ENCODE peak calls at places on chromosomes 16 and 17, in ten cellular contexts. One of them, this sample, is unnamed.
A peak's percentile ranks its signal among the peaks of the same experiment; 100 is the strongest.

GRCh38 chr17:18004901-18005305 is 32.2 kb downstream of the DRC3 start:
- DNase-seq in uterus: no peak
- DNase-seq in adrenal gland: no peak
- DNase-seq in ovary: no peak
- DNase-seq in stomach: no peak
- DNase-seq in A549: peak; percentile 80
- DNase-seq in lower leg skin: no peak
- DNase-seq in tibial nerve: no peak
- DNase-seq in IMR-90: no peak
- DNase-seq in right lobe of liver: no peak
- DNase-seq in this sample: no peak

GRCh38 chr17:4942760-4943508 is 2.9 kb downstream of the RNF167 start:
- DNase-seq in uterus: no peak
- DNase-seq in adrenal gland: no peak
- DNase-seq in ovary: no peak
- DNase-seq in stomach: no peak
- DNase-seq in A549: no peak
- DNase-seq in lower leg skin: no peak
- DNase-seq in tibial nerve: no peak
- DNase-seq in IMR-90: no peak
- DNase-seq in right lobe of liver: no peak
- DNase-seq in this sample: no peak

GRCh38 chr17:80441133-80441578 is 26.2 kb downstream of the ENDOV start:
- DNase-seq in uterus: no peak
- DNase-seq in adrenal gland: peak; percentile 61
- DNase-seq in ovary: no peak
- DNase-seq in stomach: no peak
- DNase-seq in A549: peak; percentile 68
- DNase-seq in lower leg skin: no peak
- DNase-seq in tibial nerve: no peak
- DNase-seq in IMR-90: peak; percentile 36
- DNase-seq in right lobe of liver: no peak
- DNase-seq in this sample: peak; percentile 65

GRCh38 chr17:16281351-16281750 is 64.3 kb downstream of the PIGL start:
- DNase-seq in uterus: no peak
- DNase-seq in adrenal gland: no peak
- DNase-seq in ovary: no peak
- DNase-seq in stomach: no peak
- DNase-seq in A549: no peak
- DNase-seq in lower leg skin: no peak
- DNase-seq in tibial nerve: no peak
- DNase-seq in IMR-90: peak; percentile 96
- DNase-seq in right lobe of liver: no peak
- DNase-seq in this sample: no peak

GRCh38 chr17:79747508-79748295 is 17.0 kb downstream of the ENPP7 start:
- DNase-seq in uterus: no peak
- DNase-seq in adrenal gland: no peak
- DNase-seq in ovary: no peak
- DNase-seq in stomach: no peak
- DNase-seq in A549: no peak
- DNase-seq in lower leg skin: no peak
- DNase-seq in tibial nerve: no peak
- DNase-seq in IMR-90: no peak
- DNase-seq in right lobe of liver: no peak
- DNase-seq in this sample: no peak

GRCh38 chr17:11308550-11308949 is 67.5 kb downstream of the SHISA6 start:
- DNase-seq in uterus: no peak
- DNase-seq in adrenal gland: no peak
- DNase-seq in ovary: no peak
- DNase-seq in stomach: no peak
- DNase-seq in A549: no peak
- DNase-seq in lower leg skin: no peak
- DNase-seq in tibial nerve: no peak
- DNase-seq in IMR-90: no peak
- DNase-seq in right lobe of liver: no peak
- DNase-seq in this sample: no peak

GRCh38 chr16:23491490-23492391 is 18.6 kb downstream of the GGA2 start:
- DNase-seq in uterus: no peak
- DNase-seq in adrenal gland: peak; percentile 37
- DNase-seq in ovary: no peak
- DNase-seq in stomach: no peak
- DNase-seq in A549: no peak
- DNase-seq in lower leg skin: no peak
- DNase-seq in tibial nerve: no peak
- DNase-seq in IMR-90: peak; percentile 16
- DNase-seq in right lobe of liver: no peak
- DNase-seq in this sample: peak; percentile 70

GRCh38 chr16:24146523-24146922 is 109.6 kb upstream of the CACNG3 start:
- DNase-seq in uterus: no peak
- DNase-seq in adrenal gland: no peak
- DNase-seq in ovary: no peak
- DNase-seq in stomach: no peak
- DNase-seq in A549: no peak
- DNase-seq in lower leg skin: no peak
- DNase-seq in tibial nerve: no peak
- DNase-seq in IMR-90: no peak
- DNase-seq in right lobe of liver: no peak
- DNase-seq in this sample: no peak

GRCh38 chr17:28230011-28230410 is 89.0 kb upstream of the TMEM97 start:
- DNase-seq in uterus: no peak
- DNase-seq in adrenal gland: peak; percentile 51
- DNase-seq in ovary: no peak
- DNase-seq in stomach: no peak
- DNase-seq in A549: no peak
- DNase-seq in lower leg skin: no peak
- DNase-seq in tibial nerve: no peak
- DNase-seq in IMR-90: no peak
- DNase-seq in right lobe of liver: no peak
- DNase-seq in this sample: no peak

GRCh38 chr17:40596261-40596919 is 31.1 kb upstream of the CCR7 start:
- DNase-seq in uterus: no peak
- DNase-seq in adrenal gland: no peak
- DNase-seq in ovary: no peak
- DNase-seq in stomach: no peak
- DNase-seq in A549: peak; percentile 86
- DNase-seq in lower leg skin: no peak
- DNase-seq in tibial nerve: no peak
- DNase-seq in IMR-90: peak; percentile 10
- DNase-seq in right lobe of liver: no peak
- DNase-seq in this sample: no peak

GRCh38 chr17:78723001-78723796 is 58.9 kb downstream of the CYTH1 start:
- DNase-seq in uterus: peak; percentile 53
- DNase-seq in adrenal gland: peak; percentile 28
- DNase-seq in ovary: peak; percentile 71
- DNase-seq in stomach: no peak
- DNase-seq in A549: no peak
- DNase-seq in lower leg skin: no peak
- DNase-seq in tibial nerve: no peak
- DNase-seq in IMR-90: peak; percentile 45
- DNase-seq in right lobe of liver: no peak
- DNase-seq in this sample: no peak
- TF ChIP-seq POLR2A in uterus: no peak
- TF ChIP-seq POLR2A in adrenal gland: peak; percentile 34
- TF ChIP-seq POLR2A in ovary: no peak
- TF ChIP-seq POLR2A in stomach: no peak
- TF ChIP-seq POLR2A in A549: no peak
- TF ChIP-seq POLR2A in lower leg skin: no peak
- TF ChIP-seq POLR2A in tibial nerve: peak; percentile 49
- TF ChIP-seq POLR2A in IMR-90: no peak
- TF ChIP-seq POLR2A in right lobe of liver: no peak
- TF ChIP-seq POLR2A in this sample: no peak

GRCh38 chr17:82228278-82228841 is 482 bp upstream of the SLC16A3 start:
- DNase-seq in uterus: no peak
- DNase-seq in adrenal gland: no peak
- DNase-seq in ovary: no peak
- DNase-seq in stomach: peak; percentile 72
- DNase-seq in A549: no peak
- DNase-seq in lower leg skin: no peak
- DNase-seq in tibial nerve: no peak
- DNase-seq in IMR-90: no peak
- DNase-seq in right lobe of liver: peak; percentile 75
- DNase-seq in this sample: no peak
- TF ChIP-seq POLR2A in uterus: no peak
- TF ChIP-seq POLR2A in adrenal gland: no peak
- TF ChIP-seq POLR2A in ovary: no peak
- TF ChIP-seq POLR2A in stomach: no peak
- TF ChIP-seq POLR2A in A549: no peak
- TF ChIP-seq POLR2A in lower leg skin: no peak
- TF ChIP-seq POLR2A in tibial nerve: no peak
- TF ChIP-seq POLR2A in IMR-90: no peak
- TF ChIP-seq POLR2A in right lobe of liver: no peak
- TF ChIP-seq POLR2A in this sample: no peak

DNA sequence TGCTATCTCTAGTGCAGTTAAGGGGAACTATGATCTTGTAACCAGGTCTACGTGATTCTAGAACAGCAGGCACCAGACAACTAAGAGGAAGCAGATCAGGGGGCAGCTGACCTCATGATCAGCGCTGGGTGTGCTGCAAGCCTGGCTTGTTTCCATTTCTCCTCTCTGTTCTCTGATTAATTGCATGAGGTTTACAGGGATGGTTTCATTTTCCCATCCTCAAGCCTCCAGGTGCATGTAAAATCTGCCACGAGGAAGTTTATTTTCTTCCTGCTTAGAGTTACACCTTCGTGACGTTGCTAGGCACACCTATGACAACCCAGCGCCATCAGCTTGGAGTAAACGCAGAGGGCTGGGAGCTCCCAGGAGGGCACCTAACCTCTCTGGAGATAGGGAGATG is 4.3 kb upstream of the NUPR1 start:
- DNase-seq in uterus: no peak
- DNase-seq in adrenal gland: peak; percentile 51
- DNase-seq in ovary: no peak
- DNase-seq in stomach: peak; percentile 69
- DNase-seq in A549: no peak
- DNase-seq in lower leg skin: peak; percentile 62
- DNase-seq in tibial nerve: no peak
- DNase-seq in IMR-90: no peak
- DNase-seq in right lobe of liver: peak; percentile 67
- DNase-seq in this sample: no peak
- TF ChIP-seq POLR2A in uterus: no peak
- TF ChIP-seq POLR2A in adrenal gland: no peak
- TF ChIP-seq POLR2A in ovary: no peak
- TF ChIP-seq POLR2A in stomach: no peak
- TF ChIP-seq POLR2A in A549: no peak
- TF ChIP-seq POLR2A in lower leg skin: no peak
- TF ChIP-seq POLR2A in tibial nerve: no peak
- TF ChIP-seq POLR2A in IMR-90: no peak
- TF ChIP-seq POLR2A in right lobe of liver: no peak
- TF ChIP-seq POLR2A in this sample: no peak

GRCh38 chr17:76501018-76501826 is at the start of gene RHBDF2:
- DNase-seq in uterus: peak; percentile 89
- DNase-seq in adrenal gland: peak; percentile 91
- DNase-seq in ovary: peak; percentile 92
- DNase-seq in stomach: peak; percentile 97
- DNase-seq in A549: peak; percentile 97
- DNase-seq in lower leg skin: peak; percentile 86
- DNase-seq in tibial nerve: peak; percentile 77
- DNase-seq in IMR-90: peak; percentile 53
- DNase-seq in right lobe of liver: peak; percentile 95
- DNase-seq in this sample: peak; percentile 90
- TF ChIP-seq POLR2A in uterus: peak; percentile 71
- TF ChIP-seq POLR2A in adrenal gland: peak; percentile 66
- TF ChIP-seq POLR2A in ovary: no peak
- TF ChIP-seq POLR2A in stomach: no peak
- TF ChIP-seq POLR2A in A549: peak; percentile 82
- TF ChIP-seq POLR2A in lower leg skin: no peak
- TF ChIP-seq POLR2A in tibial nerve: peak; percentile 84
- TF ChIP-seq POLR2A in IMR-90: no peak
- TF ChIP-seq POLR2A in right lobe of liver: peak; percentile 94
- TF ChIP-seq POLR2A in this sample: peak; percentile 90

GRCh38 chr17:76383645-76384221 is 676 bp upstream of the SPHK1 start:
- DNase-seq in uterus: peak; percentile 42
- DNase-seq in adrenal gland: peak; percentile 28
- DNase-seq in ovary: peak; percentile 47
- DNase-seq in stomach: peak; percentile 37
- DNase-seq in A549: peak; percentile 88
- DNase-seq in lower leg skin: no peak
- DNase-seq in tibial nerve: peak; percentile 20
- DNase-seq in IMR-90: peak; percentile 53
- DNase-seq in right lobe of liver: no peak
- DNase-seq in this sample: no peak
- TF ChIP-seq POLR2A in uterus: no peak
- TF ChIP-seq POLR2A in adrenal gland: no peak
- TF ChIP-seq POLR2A in ovary: no peak
- TF ChIP-seq POLR2A in stomach: no peak
- TF ChIP-seq POLR2A in A549: no peak
- TF ChIP-seq POLR2A in lower leg skin: no peak
- TF ChIP-seq POLR2A in tibial nerve: no peak
- TF ChIP-seq POLR2A in IMR-90: peak; percentile 82
- TF ChIP-seq POLR2A in right lobe of liver: no peak
- TF ChIP-seq POLR2A in this sample: no peak

DNA sequence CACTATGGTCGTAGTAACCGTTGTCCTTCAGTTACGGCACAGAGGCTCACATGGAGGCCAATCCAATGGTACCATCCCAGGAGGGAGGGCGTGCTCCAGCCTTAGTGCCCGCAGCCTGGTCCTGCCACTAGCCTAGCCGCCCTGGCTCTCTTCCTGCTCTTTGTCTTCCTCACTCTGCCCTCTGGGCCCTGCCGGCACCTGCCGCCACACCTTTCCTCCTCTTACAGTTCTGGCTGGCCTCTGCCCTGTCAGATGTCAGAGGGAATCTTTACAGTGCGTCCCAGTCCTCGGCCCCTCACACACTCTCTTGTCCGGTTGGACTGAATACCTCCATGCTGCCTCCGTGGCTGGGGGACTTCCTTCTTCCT is 23.4 kb downstream of the GINS2 start:
- DNase-seq in uterus: no peak
- DNase-seq in adrenal gland: no peak
- DNase-seq in ovary: no peak
- DNase-seq in stomach: no peak
- DNase-seq in A549: no peak
- DNase-seq in lower leg skin: no peak
- DNase-seq in tibial nerve: no peak
- DNase-seq in IMR-90: no peak
- DNase-seq in right lobe of liver: peak; percentile 9
- DNase-seq in this sample: no peak
- TF ChIP-seq POLR2A in uterus: no peak
- TF ChIP-seq POLR2A in adrenal gland: no peak
- TF ChIP-seq POLR2A in ovary: no peak
- TF ChIP-seq POLR2A in stomach: no peak
- TF ChIP-seq POLR2A in A549: no peak
- TF ChIP-seq POLR2A in lower leg skin: no peak
- TF ChIP-seq POLR2A in tibial nerve: no peak
- TF ChIP-seq POLR2A in IMR-90: no peak
- TF ChIP-seq POLR2A in right lobe of liver: no peak
- TF ChIP-seq POLR2A in this sample: no peak

GRCh38 chr17:81445642-81446500 is 50.6 kb downstream of the BAHCC1 start:
- DNase-seq in uterus: no peak
- DNase-seq in adrenal gland: no peak
- DNase-seq in ovary: no peak
- DNase-seq in stomach: no peak
- DNase-seq in A549: no peak
- DNase-seq in lower leg skin: no peak
- DNase-seq in tibial nerve: no peak
- DNase-seq in IMR-90: no peak
- DNase-seq in right lobe of liver: no peak
- DNase-seq in this sample: no peak
- TF ChIP-seq POLR2A in uterus: no peak
- TF ChIP-seq POLR2A in adrenal gland: no peak
- TF ChIP-seq POLR2A in ovary: no peak
- TF ChIP-seq POLR2A in stomach: no peak
- TF ChIP-seq POLR2A in A549: no peak
- TF ChIP-seq POLR2A in lower leg skin: no peak
- TF ChIP-seq POLR2A in tibial nerve: no peak
- TF ChIP-seq POLR2A in IMR-90: no peak
- TF ChIP-seq POLR2A in right lobe of liver: no peak
- TF ChIP-seq POLR2A in this sample: no peak

GRCh38 chr17:42194133-42194899 is at the start of gene GHDC:
- DNase-seq in uterus: peak; percentile 83
- DNase-seq in adrenal gland: peak; percentile 87
- DNase-seq in ovary: peak; percentile 86
- DNase-seq in stomach: peak; percentile 86
- DNase-seq in A549: peak; percentile 92
- DNase-seq in lower leg skin: peak; percentile 79
- DNase-seq in tibial nerve: peak; percentile 61
- DNase-seq in IMR-90: peak; percentile 64
- DNase-seq in right lobe of liver: peak; percentile 80
- DNase-seq in this sample: peak; percentile 86
- TF ChIP-seq POLR2A in uterus: no peak
- TF ChIP-seq POLR2A in adrenal gland: no peak
- TF ChIP-seq POLR2A in ovary: peak; percentile 35
- TF ChIP-seq POLR2A in stomach: no peak
- TF ChIP-seq POLR2A in A549: peak; percentile 56
- TF ChIP-seq POLR2A in lower leg skin: no peak
- TF ChIP-seq POLR2A in tibial nerve: peak; percentile 14
- TF ChIP-seq POLR2A in IMR-90: no peak
- TF ChIP-seq POLR2A in right lobe of liver: no peak
- TF ChIP-seq POLR2A in this sample: no peak